ENCODE peak calls at places on chromosomes 13 and 19, in eight cellular contexts. Y, U, S, B, W, A, P and R are unnamed samples.

GRCh38 chr13:49938274-49938673 is 2.1 kb upstream of the SPRYD7 start:
- DNase-seq in Y (no peak), U (no peak), S (no peak), B (no peak), W (no peak), A (no peak), P (no peak), R (no peak)

GRCh38 chr19:38293281-38293680 is 10.8 kb upstream of the C19orf33 start:
- DNase-seq in Y (no peak), U (no peak), S (no peak), B (peak; percentile 45), W (no peak), A (no peak), P (no peak), R (no peak)

GRCh38 chr13:113963376-113963775 is 10.5 kb downstream of the C13orf46 start:
- DNase-seq in Y (no peak), U (no peak), S (no peak), B (peak; percentile 50), W (no peak), A (no peak), P (no peak), R (no peak)

GRCh38 chr13:34360702-34361101 is 542.8 kb downstream of the RFC3 start:
- DNase-seq in Y (no peak), U (no peak), S (no peak), B (no peak), W (no peak), A (no peak), P (no peak), R (no peak)

GRCh38 chr13:25286308-25286968 is 850 bp downstream of the MTMR6 start:
- DNase-seq in Y (no peak), U (peak; percentile 56), S (peak; percentile 9), B (no peak), W (peak; percentile 19), A (no peak), P (no peak), R (peak; percentile 37)

GRCh38 chr19:35363001-35363590 is 4.8 kb downstream of the FFAR3 start:
- DNase-seq in Y (no peak), U (no peak), S (no peak), B (no peak), W (no peak), A (no peak), P (no peak), R (no peak)

GRCh38 chr13:43368003-43368402 is 344.6 kb downstream of the DNAJC15 start:
- DNase-seq in Y (no peak), U (peak; percentile 29), S (no peak), B (no peak), W (no peak), A (no peak), P (no peak), R (no peak)

GRCh38 chr19:41016488-41017071 is 25.5 kb downstream of the CYP2B6 start:
- DNase-seq in Y (no peak), U (no peak), S (no peak), B (no peak), W (no peak), A (no peak), P (no peak), R (no peak)

GRCh38 chr19:48660854-48661731 is 11.7 kb downstream of the NTN5 start:
- DNase-seq in Y (peak; percentile 94), U (peak; percentile 90), S (peak; percentile 31), B (peak; percentile 90), W (peak; percentile 47), A (peak; percentile 88), P (no peak), R (peak; percentile 41)

GRCh38 chr13:49444517-49445395 is 682 bp downstream of the SETDB2 start:
- DNase-seq in Y (peak; percentile 10), U (peak; percentile 87), S (no peak), B (no peak), W (no peak), A (no peak), P (no peak), R (no peak)

GRCh38 chr19:43496960-43497359 is 7.6 kb downstream of the PHLDB3 start:
- DNase-seq in Y (no peak), U (no peak), S (no peak), B (no peak), W (no peak), A (no peak), P (no peak), R (no peak)

GRCh38 chr13:74132768-74133656 is 1.2 kb downstream of the KLF12 start:
- DNase-seq in Y (no peak), U (no peak), S (peak; percentile 20), B (no peak), W (peak; percentile 45), A (peak; percentile 38), P (no peak), R (peak; percentile 38)

GRCh38 chr13:50732712-50733111 is 110.8 kb downstream of the DLEU7 start:
- DNase-seq in Y (no peak), U (peak; percentile 63), S (no peak), B (no peak), W (no peak), A (no peak), P (no peak), R (no peak)

GRCh38 chr13:87295636-87296035 is 375.5 kb upstream of the SLITRK5 start:
- DNase-seq in Y (no peak), U (no peak), S (no peak), B (no peak), W (no peak), A (no peak), P (no peak), R (no peak)

GRCh38 chr19:35712910-35713845 is 4.6 kb upstream of the KMT2B start:
- DNase-seq in Y (peak; percentile 37), U (peak; percentile 22), S (no peak), B (no peak), W (no peak), A (peak; percentile 46), P (no peak), R (no peak)

GRCh38 chr19:15166700-15167099 is 34.1 kb downstream of the NOTCH3 start:
- DNase-seq in Y (peak; percentile 66), U (no peak), S (no peak), B (no peak), W (no peak), A (no peak), P (no peak), R (no peak)

GRCh38 chr13:28159057-28159456 is 20.7 kb downstream of the PAN3 start:
- DNase-seq in Y (no peak), U (no peak), S (no peak), B (no peak), W (no peak), A (no peak), P (no peak), R (no peak)

DNA sequence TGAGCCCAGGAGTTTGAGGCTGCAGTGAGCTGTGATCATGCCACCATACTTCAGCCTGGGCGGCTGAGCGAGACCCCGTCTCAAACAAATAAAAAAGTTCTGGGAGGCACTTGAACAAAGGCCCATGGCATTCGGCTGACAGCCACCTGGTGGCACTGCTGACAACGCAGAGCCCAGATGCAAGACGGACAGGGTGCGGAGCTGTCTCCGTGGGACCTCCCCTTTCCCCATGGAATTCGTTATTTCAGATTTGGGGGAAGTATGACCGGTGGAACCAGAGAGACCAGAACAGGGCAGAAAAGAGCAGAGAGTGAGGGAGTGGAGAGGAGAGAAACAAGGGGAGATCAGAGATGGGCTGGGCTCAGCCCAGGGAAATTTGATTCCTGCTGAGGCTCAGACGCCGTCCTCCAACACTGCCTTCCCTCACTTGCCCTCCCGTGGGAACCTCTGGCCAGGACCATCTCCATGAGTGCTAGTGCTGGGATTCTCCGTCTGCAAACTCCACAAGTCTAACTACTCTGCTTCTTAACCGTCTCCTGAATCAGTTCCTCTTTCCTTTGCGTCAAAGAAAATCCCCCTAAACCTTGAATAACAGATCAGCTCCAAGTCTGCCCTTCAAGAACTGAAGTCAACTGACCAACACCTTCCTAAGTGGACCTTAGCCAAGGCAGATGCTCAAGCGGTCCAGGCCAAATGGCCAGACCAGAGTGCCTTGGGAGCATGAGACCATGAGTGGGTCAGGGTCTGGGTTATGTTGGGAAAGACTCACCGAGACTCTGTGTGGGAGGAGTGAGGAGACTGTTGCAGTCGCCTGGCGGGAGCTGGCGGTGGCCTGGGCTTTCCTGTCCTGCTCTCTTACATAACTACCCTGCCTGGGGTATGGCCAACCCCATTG is 11.9 kb upstream of the ATF5 start:
- DNase-seq in Y (no peak), U (peak; percentile 19), S (no peak), B (peak; percentile 48), W (no peak), A (peak; percentile 62), P (no peak), R (no peak)
- TF ChIP-seq CTCF in Y (peak; percentile 18), U (no peak), S (peak; percentile 53), B (no peak), W (peak; percentile 16), A (peak; percentile 18), P (no peak), R (no peak)

GRCh38 chr13:23715762-23716235 is 145.6 kb downstream of the TNFRSF19 start:
- DNase-seq in Y (peak; percentile 36), U (no peak), S (no peak), B (no peak), W (peak; percentile 20), A (peak; percentile 73), P (no peak), R (peak; percentile 49)
- TF ChIP-seq CTCF in Y (peak; percentile 67), U (peak; percentile 29), S (peak; percentile 31), B (peak; percentile 23), W (no peak), A (peak; percentile 38), P (no peak), R (no peak)

DNA sequence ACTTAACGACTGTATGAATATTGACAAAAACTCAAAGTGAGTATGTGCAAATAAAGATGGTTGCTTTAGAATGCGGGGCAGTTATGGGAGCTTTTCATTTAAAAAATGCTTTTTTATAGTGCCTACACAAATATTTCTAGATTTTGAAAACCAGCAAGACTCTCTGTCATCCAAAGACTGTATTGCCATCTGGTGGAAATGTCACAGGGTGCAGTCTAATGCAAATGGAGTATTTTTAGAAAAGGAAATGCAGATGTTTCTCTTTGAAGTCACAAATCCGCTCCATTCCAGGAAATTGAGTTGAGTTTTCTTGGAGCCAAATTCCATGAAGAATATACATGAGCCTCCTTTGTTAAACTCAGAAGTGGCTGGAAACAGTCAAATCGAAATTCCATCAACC is 2.3 kb upstream of the C1QTNF9B start:
- DNase-seq in Y (peak; percentile 13), U (peak; percentile 66), S (peak; percentile 36), B (no peak), W (peak; percentile 39), A (no peak), P (peak; percentile 61), R (peak; percentile 50)
- TF ChIP-seq CTCF in Y (peak; percentile 27), U (peak; percentile 79), S (peak; percentile 74), B (peak; percentile 59), W (peak; percentile 55), A (peak; percentile 34), P (peak; percentile 62), R (peak; percentile 52)

GRCh38 chr19:53662209-53662608 is 30.4 kb downstream of the DPRX start:
- DNase-seq in Y (no peak), U (no peak), S (no peak), B (no peak), W (no peak), A (no peak), P (no peak), R (no peak)

GRCh38 chr19:53657330-53657729 is 25.5 kb downstream of the DPRX start:
- DNase-seq in Y (no peak), U (no peak), S (no peak), B (no peak), W (no peak), A (no peak), P (no peak), R (no peak)

GRCh38 chr19:53657778-53658177 is 26.0 kb downstream of the DPRX start:
- DNase-seq in Y (no peak), U (no peak), S (no peak), B (no peak), W (no peak), A (no peak), P (no peak), R (no peak)

GRCh38 chr19:53660584-53660983 is 28.8 kb downstream of the DPRX start:
- DNase-seq in Y (no peak), U (no peak), S (no peak), B (no peak), W (no peak), A (no peak), P (no peak), R (no peak)

GRCh38 chr19:53659292-53659691 is 27.5 kb downstream of the DPRX start:
- DNase-seq in Y (peak; percentile 61), U (no peak), S (peak; percentile 35), B (no peak), W (peak; percentile 15), A (peak; percentile 69), P (no peak), R (peak; percentile 31)
- TF ChIP-seq CTCF in Y (peak; percentile 55), U (no peak), S (peak; percentile 73), B (peak; percentile 37), W (peak; percentile 36), A (peak; percentile 35), P (no peak), R (no peak)